ENCODE peak calls at places on chromosomes 12 and 14, in ten cellular contexts. One of them, this sample, is unnamed.

GRCh38 chr12:76999157-76999556 is 66.2 kb downstream of the E2F7 start:
- DNase-seq in fibroblast of mammary gland: no peak
- DNase-seq in left cardiac atrium: no peak
- DNase-seq in anterior cingulate cortex: no peak
- DNase-seq in GM19239: no peak
- DNase-seq in prostate gland: no peak
- DNase-seq in HFF-Myc: no peak
- DNase-seq in effector memory CD4-positive, alpha-beta T cell: no peak
- DNase-seq in head of caudate nucleus: no peak
- DNase-seq in stimulated activated effector memory CD8-positive, alpha-beta T cell treated with anti-CD3 and anti-CD28 coated beads, Interleukin-12 subunit alpha, Interleukin-12 subunit beta, amount 100 ng/mL, for 72 hours: no peak
- DNase-seq in this sample: no peak

GRCh38 chr14:81784084-81784483 is 250.4 kb upstream of the SEL1L start:
- DNase-seq in prostate gland: no peak
- DNase-seq in effector memory CD4-positive, alpha-beta T cell: no peak
- DNase-seq in HFF-Myc: no peak
- DNase-seq in GM19239: no peak
- DNase-seq in anterior cingulate cortex: no peak
- DNase-seq in fibroblast of mammary gland: no peak
- DNase-seq in stimulated activated effector memory CD8-positive, alpha-beta T cell treated with anti-CD3 and anti-CD28 coated beads, Interleukin-12 subunit alpha, Interleukin-12 subunit beta, amount 100 ng/mL, for 72 hours: no peak
- DNase-seq in head of caudate nucleus: no peak
- DNase-seq in left cardiac atrium: peak
- DNase-seq in this sample: no peak

GRCh38 chr14:104479901-104480300 is 99.7 kb upstream of the C14orf180 start:
- DNase-seq in prostate gland: no peak
- DNase-seq in stimulated activated effector memory CD8-positive, alpha-beta T cell treated with anti-CD3 and anti-CD28 coated beads, Interleukin-12 subunit alpha, Interleukin-12 subunit beta, amount 100 ng/mL, for 72 hours: no peak
- DNase-seq in effector memory CD4-positive, alpha-beta T cell: no peak
- DNase-seq in left cardiac atrium: no peak
- DNase-seq in anterior cingulate cortex: no peak
- DNase-seq in HFF-Myc: no peak
- DNase-seq in head of caudate nucleus: no peak
- DNase-seq in fibroblast of mammary gland: no peak
- DNase-seq in GM19239: no peak
- DNase-seq in this sample: no peak

GRCh38 chr12:123120452-123121166 is 30.3 kb downstream of the PITPNM2 start:
- DNase-seq in effector memory CD4-positive, alpha-beta T cell: no peak
- DNase-seq in left cardiac atrium: no peak
- DNase-seq in fibroblast of mammary gland: peak
- DNase-seq in prostate gland: no peak
- DNase-seq in anterior cingulate cortex: no peak
- DNase-seq in HFF-Myc: no peak
- DNase-seq in stimulated activated effector memory CD8-positive, alpha-beta T cell treated with anti-CD3 and anti-CD28 coated beads, Interleukin-12 subunit alpha, Interleukin-12 subunit beta, amount 100 ng/mL, for 72 hours: no peak
- DNase-seq in head of caudate nucleus: no peak
- DNase-seq in GM19239: no peak
- DNase-seq in this sample: no peak

GRCh38 chr12:61536117-61536516 is 724.1 kb upstream of the USP15 start:
- DNase-seq in HFF-Myc: no peak
- DNase-seq in head of caudate nucleus: no peak
- DNase-seq in prostate gland: no peak
- DNase-seq in effector memory CD4-positive, alpha-beta T cell: no peak
- DNase-seq in left cardiac atrium: no peak
- DNase-seq in stimulated activated effector memory CD8-positive, alpha-beta T cell treated with anti-CD3 and anti-CD28 coated beads, Interleukin-12 subunit alpha, Interleukin-12 subunit beta, amount 100 ng/mL, for 72 hours: no peak
- DNase-seq in anterior cingulate cortex: no peak
- DNase-seq in fibroblast of mammary gland: no peak
- DNase-seq in GM19239: no peak
- DNase-seq in this sample: no peak

GRCh38 chr12:843609-844008 is 91.2 kb downstream of the WNK1 start:
- DNase-seq in prostate gland: no peak
- DNase-seq in HFF-Myc: no peak
- DNase-seq in stimulated activated effector memory CD8-positive, alpha-beta T cell treated with anti-CD3 and anti-CD28 coated beads, Interleukin-12 subunit alpha, Interleukin-12 subunit beta, amount 100 ng/mL, for 72 hours: no peak
- DNase-seq in anterior cingulate cortex: no peak
- DNase-seq in GM19239: no peak
- DNase-seq in left cardiac atrium: no peak
- DNase-seq in head of caudate nucleus: no peak
- DNase-seq in fibroblast of mammary gland: peak
- DNase-seq in effector memory CD4-positive, alpha-beta T cell: no peak
- DNase-seq in this sample: no peak

GRCh38 chr12:104764225-104765073 is 193.6 kb downstream of the SLC41A2 start:
- DNase-seq in effector memory CD4-positive, alpha-beta T cell: no peak
- DNase-seq in stimulated activated effector memory CD8-positive, alpha-beta T cell treated with anti-CD3 and anti-CD28 coated beads, Interleukin-12 subunit alpha, Interleukin-12 subunit beta, amount 100 ng/mL, for 72 hours: no peak
- DNase-seq in HFF-Myc: peak
- DNase-seq in GM19239: no peak
- DNase-seq in prostate gland: no peak
- DNase-seq in left cardiac atrium: no peak
- DNase-seq in head of caudate nucleus: no peak
- DNase-seq in fibroblast of mammary gland: no peak
- DNase-seq in anterior cingulate cortex: no peak
- DNase-seq in this sample: no peak

GRCh38 chr12:47391566-47391965 is 311.8 kb upstream of the AMIGO2 start:
- DNase-seq in head of caudate nucleus: no peak
- DNase-seq in stimulated activated effector memory CD8-positive, alpha-beta T cell treated with anti-CD3 and anti-CD28 coated beads, Interleukin-12 subunit alpha, Interleukin-12 subunit beta, amount 100 ng/mL, for 72 hours: peak
- DNase-seq in anterior cingulate cortex: no peak
- DNase-seq in prostate gland: no peak
- DNase-seq in left cardiac atrium: no peak
- DNase-seq in GM19239: no peak
- DNase-seq in effector memory CD4-positive, alpha-beta T cell: peak
- DNase-seq in fibroblast of mammary gland: no peak
- DNase-seq in HFF-Myc: no peak
- DNase-seq in this sample: no peak

GRCh38 chr12:42564540-42564939 is 25.0 kb downstream of the PRICKLE1 start:
- DNase-seq in anterior cingulate cortex: no peak
- DNase-seq in fibroblast of mammary gland: no peak
- DNase-seq in GM19239: no peak
- DNase-seq in stimulated activated effector memory CD8-positive, alpha-beta T cell treated with anti-CD3 and anti-CD28 coated beads, Interleukin-12 subunit alpha, Interleukin-12 subunit beta, amount 100 ng/mL, for 72 hours: no peak
- DNase-seq in head of caudate nucleus: no peak
- DNase-seq in prostate gland: no peak
- DNase-seq in left cardiac atrium: no peak
- DNase-seq in HFF-Myc: no peak
- DNase-seq in effector memory CD4-positive, alpha-beta T cell: no peak
- DNase-seq in this sample: no peak

GRCh38 chr12:94898388-94898787 is 105.1 kb downstream of the NDUFA12 start:
- DNase-seq in effector memory CD4-positive, alpha-beta T cell: no peak
- DNase-seq in stimulated activated effector memory CD8-positive, alpha-beta T cell treated with anti-CD3 and anti-CD28 coated beads, Interleukin-12 subunit alpha, Interleukin-12 subunit beta, amount 100 ng/mL, for 72 hours: no peak
- DNase-seq in GM19239: no peak
- DNase-seq in prostate gland: no peak
- DNase-seq in HFF-Myc: no peak
- DNase-seq in head of caudate nucleus: no peak
- DNase-seq in left cardiac atrium: no peak
- DNase-seq in anterior cingulate cortex: no peak
- DNase-seq in fibroblast of mammary gland: peak
- DNase-seq in this sample: no peak

GRCh38 chr12:70052476-70052875 is 190.8 kb upstream of the CNOT2 start:
- DNase-seq in anterior cingulate cortex: no peak
- DNase-seq in left cardiac atrium: no peak
- DNase-seq in GM19239: no peak
- DNase-seq in fibroblast of mammary gland: no peak
- DNase-seq in head of caudate nucleus: no peak
- DNase-seq in prostate gland: no peak
- DNase-seq in effector memory CD4-positive, alpha-beta T cell: no peak
- DNase-seq in stimulated activated effector memory CD8-positive, alpha-beta T cell treated with anti-CD3 and anti-CD28 coated beads, Interleukin-12 subunit alpha, Interleukin-12 subunit beta, amount 100 ng/mL, for 72 hours: no peak
- DNase-seq in HFF-Myc: no peak
- DNase-seq in this sample: no peak

GRCh38 chr14:102905116-102906108 is 17.1 kb upstream of the AMN start:
- DNase-seq in HFF-Myc: no peak
- DNase-seq in prostate gland: no peak
- DNase-seq in effector memory CD4-positive, alpha-beta T cell: no peak
- DNase-seq in left cardiac atrium: no peak
- DNase-seq in head of caudate nucleus: no peak
- DNase-seq in GM19239: no peak
- DNase-seq in stimulated activated effector memory CD8-positive, alpha-beta T cell treated with anti-CD3 and anti-CD28 coated beads, Interleukin-12 subunit alpha, Interleukin-12 subunit beta, amount 100 ng/mL, for 72 hours: no peak
- DNase-seq in anterior cingulate cortex: no peak
- DNase-seq in fibroblast of mammary gland: no peak
- DNase-seq in this sample: no peak

GRCh38 chr14:102277874-102278630 is 26.9 kb downstream of the MOK start:
- DNase-seq in prostate gland: no peak
- DNase-seq in stimulated activated effector memory CD8-positive, alpha-beta T cell treated with anti-CD3 and anti-CD28 coated beads, Interleukin-12 subunit alpha, Interleukin-12 subunit beta, amount 100 ng/mL, for 72 hours: no peak
- DNase-seq in anterior cingulate cortex: no peak
- DNase-seq in HFF-Myc: no peak
- DNase-seq in GM19239: no peak
- DNase-seq in head of caudate nucleus: no peak
- DNase-seq in fibroblast of mammary gland: peak
- DNase-seq in left cardiac atrium: no peak
- DNase-seq in effector memory CD4-positive, alpha-beta T cell: no peak
- DNase-seq in this sample: no peak

GRCh38 chr14:21263284-21264024 is 5.8 kb downstream of the HNRNPC start:
- DNase-seq in head of caudate nucleus: no peak
- DNase-seq in stimulated activated effector memory CD8-positive, alpha-beta T cell treated with anti-CD3 and anti-CD28 coated beads, Interleukin-12 subunit alpha, Interleukin-12 subunit beta, amount 100 ng/mL, for 72 hours: no peak
- DNase-seq in effector memory CD4-positive, alpha-beta T cell: no peak
- DNase-seq in left cardiac atrium: no peak
- DNase-seq in anterior cingulate cortex: no peak
- DNase-seq in HFF-Myc: no peak
- DNase-seq in GM19239: no peak
- DNase-seq in fibroblast of mammary gland: peak
- DNase-seq in prostate gland: no peak
- DNase-seq in this sample: no peak

GRCh38 chr12:12466157-12466556 is 96.5 kb downstream of the DUSP16 start:
- DNase-seq in GM19239: no peak
- DNase-seq in HFF-Myc: no peak
- DNase-seq in prostate gland: no peak
- DNase-seq in stimulated activated effector memory CD8-positive, alpha-beta T cell treated with anti-CD3 and anti-CD28 coated beads, Interleukin-12 subunit alpha, Interleukin-12 subunit beta, amount 100 ng/mL, for 72 hours: no peak
- DNase-seq in effector memory CD4-positive, alpha-beta T cell: peak
- DNase-seq in fibroblast of mammary gland: no peak
- DNase-seq in anterior cingulate cortex: no peak
- DNase-seq in head of caudate nucleus: no peak
- DNase-seq in left cardiac atrium: no peak
- DNase-seq in this sample: no peak

This sample was measured in D341Med.